ENCODE peak calls at places on chromosomes 12 and 14, in ten cellular contexts. B is astrocyte of the spinal cord, A is lower leg skin, Y is lower lobe of right lung, J is A549, Z is mucosa of descending colon, K is Panc1, G is MCF 10A, W is AG04450, N is esophagus squamous epithelium. O is an unnamed sample.

GRCh38 chr12:82517027-82517426 is 158.7 kb downstream of the METTL25 start:
- DNase-seq in J (no peak), Z (peak; percentile 29), Y (no peak), W (no peak), K (peak; percentile 12), B (no peak), A (no peak), G (peak; percentile 40), N (no peak), O (no peak)

GRCh38 chr14:105087308-105087962 is 22.2 kb upstream of the GPR132 start:
- DNase-seq in N (no peak), W (no peak), Y (peak; percentile 56), J (peak; percentile 78), A (no peak), Z (no peak), G (peak; percentile 84), K (no peak), B (peak; percentile 54), O (no peak)

GRCh38 chr12:55707841-55708694 is at the start of gene ITGA7:
- DNase-seq in B (no peak), W (no peak), J (peak; percentile 77), A (peak; percentile 94), N (no peak), K (no peak), Y (peak; percentile 80), Z (peak; percentile 71), G (no peak), O (peak; percentile 80)

GRCh38 chr12:123966596-123966995 is 6.0 kb downstream of the CCDC92 start:
- DNase-seq in Z (no peak), K (no peak), G (no peak), N (no peak), Y (no peak), J (no peak), A (no peak), W (no peak), B (peak; percentile 64), O (no peak)

GRCh38 chr14:24398298-24398942 is 383 bp upstream of the NYNRIN start:
- DNase-seq in Y (no peak), G (no peak), A (no peak), Z (peak; percentile 60), W (no peak), N (no peak), K (no peak), B (peak; percentile 24), J (no peak), O (no peak)

GRCh38 chr12:116127858-116128257 is 149.6 kb downstream of the MED13L start:
- DNase-seq in Z (no peak), W (no peak), J (no peak), A (no peak), K (no peak), N (no peak), B (no peak), Y (no peak), G (no peak), O (no peak)

GRCh38 chr14:78530078-78530477 is 359.9 kb downstream of the NRXN3 start:
- DNase-seq in N (no peak), G (peak; percentile 32), Y (no peak), B (peak; percentile 3), J (no peak), W (no peak), K (no peak), Z (peak; percentile 34), A (no peak), O (no peak)

GRCh38 chr14:100304825-100305445 is 1.3 kb downstream of the SLC25A29 start:
- DNase-seq in J (peak; percentile 36), A (peak; percentile 90), N (no peak), Y (peak; percentile 83), Z (peak; percentile 69), B (peak; percentile 34), K (no peak), G (peak; percentile 46), W (no peak), O (no peak)

GRCh38 chr14:104795781-104796681 is 483 bp upstream of the AKT1 start:
- DNase-seq in A (no peak), W (no peak), N (no peak), B (no peak), K (no peak), J (peak; percentile 67), Y (no peak), Z (peak; percentile 70), G (peak; percentile 48), O (no peak)

DNA sequence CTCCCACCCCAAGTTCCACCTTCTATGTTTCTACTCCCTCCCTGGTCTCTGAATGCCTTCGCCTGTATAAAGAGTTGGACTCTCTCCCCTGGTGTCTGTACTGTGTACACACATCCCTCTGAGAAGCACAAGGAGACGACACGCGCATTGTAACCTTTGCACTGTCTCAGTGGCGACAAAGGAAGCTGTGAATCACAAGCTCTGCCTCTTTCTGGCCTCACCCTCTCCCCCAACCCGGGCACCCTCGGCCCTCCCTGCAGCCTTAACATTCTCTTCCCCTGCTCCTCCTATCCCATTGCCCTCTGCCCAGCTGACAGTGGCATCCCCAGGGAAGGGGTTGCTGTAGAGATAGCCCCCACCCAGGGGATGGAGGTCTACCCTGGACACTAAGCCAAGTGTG is 2.5 kb upstream of the SMARCD1 start:
- DNase-seq in B (no peak), Z (peak; percentile 72), K (no peak), G (no peak), Y (no peak), W (no peak), N (no peak), J (no peak), A (no peak), O (no peak)
- TF ChIP-seq CTCF in B (no peak), Z (no peak), K (no peak), G (no peak), Y (no peak), W (no peak), N (no peak), J (no peak), A (no peak), O (no peak)

GRCh38 chr14:91116913-91117588 is 3.2 kb downstream of the DGLUCY start:
- DNase-seq in J (no peak), W (no peak), Y (no peak), Z (no peak), A (no peak), N (no peak), G (no peak), K (no peak), B (no peak), O (no peak)
- TF ChIP-seq CTCF in J (no peak), W (no peak), Y (no peak), Z (no peak), A (no peak), N (no peak), G (no peak), K (no peak), B (no peak), O (no peak)

GRCh38 chr12:6614513-6615177 is 7.5 kb upstream of the CHD4 start:
- DNase-seq in N (no peak), G (no peak), A (no peak), J (peak; percentile 33), Y (no peak), W (no peak), Z (peak; percentile 51), B (peak; percentile 14), K (no peak), O (no peak)
- TF ChIP-seq CTCF in N (no peak), G (no peak), A (no peak), J (no peak), Y (no peak), W (no peak), Z (no peak), B (peak; percentile 28), K (no peak), O (peak; percentile 6)

DNA sequence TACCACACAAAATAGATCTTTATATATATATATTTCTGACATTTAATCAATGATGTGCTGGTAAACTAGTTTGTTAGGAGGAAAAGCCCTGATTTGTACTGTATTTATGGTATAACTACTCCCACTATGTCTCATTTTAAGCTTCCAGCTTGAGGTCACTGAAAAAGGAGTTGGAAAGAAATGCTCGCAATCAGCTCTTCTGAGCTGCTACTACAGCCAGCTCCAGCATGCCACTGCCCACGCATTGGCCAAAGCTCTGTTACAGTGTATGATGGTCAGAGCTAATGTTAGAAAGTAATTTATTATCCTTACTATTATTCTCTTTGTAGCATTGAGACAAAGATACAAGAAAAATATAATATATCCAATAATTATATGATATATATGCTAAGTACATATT is 55.0 kb upstream of the PCED1B start:
- DNase-seq in K (no peak), J (no peak), B (no peak), Z (no peak), G (no peak), W (no peak), A (no peak), N (no peak), Y (no peak), O (no peak)
- TF ChIP-seq CTCF in K (no peak), J (no peak), B (no peak), Z (no peak), G (no peak), W (no peak), A (no peak), N (no peak), Y (no peak), O (no peak)

DNA sequence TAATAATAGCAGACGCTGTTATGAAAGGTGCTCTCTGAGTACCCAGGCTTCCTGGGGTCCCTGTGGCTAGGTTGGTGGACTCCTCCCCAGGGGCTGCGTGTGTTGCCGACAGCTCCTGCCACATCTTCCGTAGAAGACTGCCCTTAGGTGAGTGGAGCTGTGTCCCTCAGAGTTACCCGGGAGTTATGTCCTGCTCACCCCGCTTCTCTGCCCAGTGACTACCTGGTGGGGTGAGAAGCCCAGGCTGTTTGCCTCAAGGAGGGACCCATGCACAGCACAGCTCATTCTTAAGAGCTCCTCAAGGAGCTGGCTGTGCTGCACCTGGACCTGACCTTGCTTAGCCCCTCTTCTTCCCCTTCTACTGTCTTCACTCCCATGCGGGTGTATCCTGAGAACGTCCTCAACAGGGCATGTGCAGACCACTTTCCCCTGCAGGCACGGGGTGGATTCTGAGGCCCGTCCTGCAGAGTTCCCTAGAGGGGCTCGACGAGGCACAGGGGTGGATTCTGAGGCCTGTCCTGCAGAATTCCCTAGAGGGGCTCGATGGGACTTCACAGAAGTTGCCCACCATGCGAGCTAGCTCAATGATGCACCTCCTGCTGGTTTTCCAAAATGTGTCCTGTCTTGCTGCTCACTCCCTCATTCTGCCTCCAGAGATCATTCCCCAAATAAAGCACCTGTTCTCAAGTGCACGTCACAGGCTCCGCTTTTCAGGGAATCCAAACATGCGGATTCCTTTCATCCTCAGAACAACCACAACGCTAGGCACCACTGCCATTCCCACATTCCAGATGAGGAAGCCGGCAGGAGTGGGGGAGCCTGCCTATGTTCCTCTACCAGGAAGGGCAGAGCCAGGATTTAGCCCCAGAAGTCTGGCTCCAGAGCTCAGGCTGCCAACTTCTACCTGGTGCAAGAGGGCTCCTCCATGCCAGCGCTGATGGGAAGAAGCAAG is 231.9 kb downstream of the GLT1D1 start:
- DNase-seq in J (no peak), Y (no peak), A (peak; percentile 80), Z (no peak), K (no peak), W (no peak), B (no peak), N (no peak), G (no peak), O (no peak)
- TF ChIP-seq CTCF in J (no peak), Y (no peak), A (no peak), Z (no peak), K (no peak), W (no peak), B (no peak), N (no peak), G (no peak), O (no peak)

O was measured in type B pancreatic cell.